ENCODE peak calls at places on chromosomes 2 and 18, in eight cellular contexts. One of them, this sample, is unnamed.

GRCh38 chr2:30155889-30156658 is 9.3 kb downstream of the YPEL5 start:
- DNase-seq in endothelial cell: no peak
- DNase-seq in CD8-positive, alpha-beta T cell: no peak
- DNase-seq in GM04504: no peak
- DNase-seq in lower lobe of right lung: no peak
- DNase-seq in right cardiac atrium: no peak
- DNase-seq in activated naive CD8-positive, alpha-beta T cell treated with anti-CD3 and anti-CD28 coated beads, Interleukin-2, amount 50 U/mL, for 16 hours: no peak
- DNase-seq in HEK293T: no peak
- DNase-seq in this sample: no peak

GRCh38 chr18:3454365-3455089 is 4.6 kb downstream of the TGIF1 start:
- DNase-seq in endothelial cell: peak
- DNase-seq in CD8-positive, alpha-beta T cell: no peak
- DNase-seq in GM04504: peak
- DNase-seq in lower lobe of right lung: no peak
- DNase-seq in right cardiac atrium: no peak
- DNase-seq in activated naive CD8-positive, alpha-beta T cell treated with anti-CD3 and anti-CD28 coated beads, Interleukin-2, amount 50 U/mL, for 16 hours: no peak
- DNase-seq in HEK293T: peak
- DNase-seq in this sample: no peak

GRCh38 chr2:227036527-227036926 is 127.5 kb downstream of the COL4A4 start:
- DNase-seq in endothelial cell: no peak
- DNase-seq in CD8-positive, alpha-beta T cell: no peak
- DNase-seq in GM04504: no peak
- DNase-seq in lower lobe of right lung: no peak
- DNase-seq in right cardiac atrium: no peak
- DNase-seq in activated naive CD8-positive, alpha-beta T cell treated with anti-CD3 and anti-CD28 coated beads, Interleukin-2, amount 50 U/mL, for 16 hours: no peak
- DNase-seq in HEK293T: no peak
- DNase-seq in this sample: no peak

GRCh38 chr2:166984188-166984587 is 95.9 kb downstream of the XIRP2 start:
- DNase-seq in endothelial cell: no peak
- DNase-seq in CD8-positive, alpha-beta T cell: no peak
- DNase-seq in GM04504: no peak
- DNase-seq in lower lobe of right lung: no peak
- DNase-seq in right cardiac atrium: no peak
- DNase-seq in activated naive CD8-positive, alpha-beta T cell treated with anti-CD3 and anti-CD28 coated beads, Interleukin-2, amount 50 U/mL, for 16 hours: no peak
- DNase-seq in HEK293T: no peak
- DNase-seq in this sample: no peak

GRCh38 chr2:25960920-25961319 is 21.4 kb downstream of the KIF3C start:
- DNase-seq in endothelial cell: peak
- DNase-seq in CD8-positive, alpha-beta T cell: no peak
- DNase-seq in GM04504: no peak
- DNase-seq in lower lobe of right lung: no peak
- DNase-seq in right cardiac atrium: no peak
- DNase-seq in activated naive CD8-positive, alpha-beta T cell treated with anti-CD3 and anti-CD28 coated beads, Interleukin-2, amount 50 U/mL, for 16 hours: no peak
- DNase-seq in HEK293T: no peak
- DNase-seq in this sample: no peak

GRCh38 chr2:27765621-27766286 is 5.8 kb upstream of the MRPL33 start:
- DNase-seq in endothelial cell: peak
- DNase-seq in CD8-positive, alpha-beta T cell: peak
- DNase-seq in GM04504: no peak
- DNase-seq in lower lobe of right lung: peak
- DNase-seq in right cardiac atrium: peak
- DNase-seq in activated naive CD8-positive, alpha-beta T cell treated with anti-CD3 and anti-CD28 coated beads, Interleukin-2, amount 50 U/mL, for 16 hours: peak
- DNase-seq in HEK293T: no peak
- DNase-seq in this sample: no peak

GRCh38 chr2:27762951-27763906 is 8.3 kb upstream of the MRPL33 start:
- DNase-seq in endothelial cell: no peak
- DNase-seq in CD8-positive, alpha-beta T cell: no peak
- DNase-seq in GM04504: no peak
- DNase-seq in lower lobe of right lung: no peak
- DNase-seq in right cardiac atrium: no peak
- DNase-seq in activated naive CD8-positive, alpha-beta T cell treated with anti-CD3 and anti-CD28 coated beads, Interleukin-2, amount 50 U/mL, for 16 hours: no peak
- DNase-seq in HEK293T: no peak
- DNase-seq in this sample: no peak

GRCh38 chr2:12006841-12007240 is 260.4 kb downstream of the LPIN1 start:
- DNase-seq in endothelial cell: peak
- DNase-seq in CD8-positive, alpha-beta T cell: no peak
- DNase-seq in GM04504: no peak
- DNase-seq in lower lobe of right lung: no peak
- DNase-seq in right cardiac atrium: no peak
- DNase-seq in activated naive CD8-positive, alpha-beta T cell treated with anti-CD3 and anti-CD28 coated beads, Interleukin-2, amount 50 U/mL, for 16 hours: no peak
- DNase-seq in HEK293T: no peak
- DNase-seq in this sample: no peak

GRCh38 chr2:15943378-15943851 is 3.1 kb downstream of the MYCN start:
- DNase-seq in endothelial cell: peak
- DNase-seq in CD8-positive, alpha-beta T cell: no peak
- DNase-seq in GM04504: no peak
- DNase-seq in lower lobe of right lung: no peak
- DNase-seq in right cardiac atrium: peak
- DNase-seq in activated naive CD8-positive, alpha-beta T cell treated with anti-CD3 and anti-CD28 coated beads, Interleukin-2, amount 50 U/mL, for 16 hours: no peak
- DNase-seq in HEK293T: peak
- DNase-seq in this sample: no peak

GRCh38 chr2:237141556-237141955 is 55.9 kb downstream of the COPS8 start:
- DNase-seq in endothelial cell: no peak
- DNase-seq in CD8-positive, alpha-beta T cell: no peak
- DNase-seq in GM04504: peak
- DNase-seq in lower lobe of right lung: no peak
- DNase-seq in right cardiac atrium: no peak
- DNase-seq in activated naive CD8-positive, alpha-beta T cell treated with anti-CD3 and anti-CD28 coated beads, Interleukin-2, amount 50 U/mL, for 16 hours: no peak
- DNase-seq in HEK293T: no peak
- DNase-seq in this sample: no peak